ENCODE peak calls at places on chromosomes 2 and 18, in nine cellular contexts. One of them, this sample, is unnamed.

GRCh38 chr2:230866704-230867561 is 2.2 kb downstream of the ITM2C start:
- DNase-seq in stimulated activated naive B cell treated with anti-CD40 and anti-IgM and Interleukin-4, amounts not matched to agents 10 μg/mL and 1 μg/mL and 100 μg/mL, for 72 hours: no peak
- DNase-seq in cardiac fibroblast: peak
- DNase-seq in cardiac muscle cell: no peak
- DNase-seq in BJ: no peak
- DNase-seq in stimulated activated CD4-positive, alpha-beta T cell treated with anti-CD3 and anti-CD28 coated beads, Interleukin-4, amount 100 ng/mL, for 48 hours: no peak
- DNase-seq in GOT3: no peak
- DNase-seq in RCC 7860: peak
- DNase-seq in hippocampal formation: peak
- DNase-seq in this sample: no peak

GRCh38 chr2:10329880-10330699 is 27.4 kb downstream of the HPCAL1 start:
- DNase-seq in BJ: peak
- DNase-seq in GOT3: no peak
- DNase-seq in stimulated activated CD4-positive, alpha-beta T cell treated with anti-CD3 and anti-CD28 coated beads, Interleukin-4, amount 100 ng/mL, for 48 hours: no peak
- DNase-seq in stimulated activated naive B cell treated with anti-CD40 and anti-IgM and Interleukin-4, amounts not matched to agents 10 μg/mL and 1 μg/mL and 100 μg/mL, for 72 hours: no peak
- DNase-seq in hippocampal formation: no peak
- DNase-seq in RCC 7860: peak
- DNase-seq in cardiac muscle cell: no peak
- DNase-seq in cardiac fibroblast: peak
- DNase-seq in this sample: no peak

GRCh38 chr2:226971770-226972169 is 135.9 kb downstream of the RHBDD1 start:
- DNase-seq in RCC 7860: no peak
- DNase-seq in stimulated activated naive B cell treated with anti-CD40 and anti-IgM and Interleukin-4, amounts not matched to agents 10 μg/mL and 1 μg/mL and 100 μg/mL, for 72 hours: no peak
- DNase-seq in stimulated activated CD4-positive, alpha-beta T cell treated with anti-CD3 and anti-CD28 coated beads, Interleukin-4, amount 100 ng/mL, for 48 hours: no peak
- DNase-seq in cardiac muscle cell: no peak
- DNase-seq in hippocampal formation: no peak
- DNase-seq in BJ: no peak
- DNase-seq in GOT3: no peak
- DNase-seq in cardiac fibroblast: no peak
- DNase-seq in this sample: no peak

GRCh38 chr2:122929347-122929746 is 1095.7 kb upstream of the CNTNAP5 start:
- DNase-seq in BJ: no peak
- DNase-seq in cardiac muscle cell: no peak
- DNase-seq in RCC 7860: no peak
- DNase-seq in stimulated activated naive B cell treated with anti-CD40 and anti-IgM and Interleukin-4, amounts not matched to agents 10 μg/mL and 1 μg/mL and 100 μg/mL, for 72 hours: no peak
- DNase-seq in stimulated activated CD4-positive, alpha-beta T cell treated with anti-CD3 and anti-CD28 coated beads, Interleukin-4, amount 100 ng/mL, for 48 hours: no peak
- DNase-seq in hippocampal formation: no peak
- DNase-seq in cardiac fibroblast: no peak
- DNase-seq in GOT3: no peak
- DNase-seq in this sample: no peak

GRCh38 chr2:64273524-64274398 is 129.5 kb upstream of the PELI1 start:
- DNase-seq in stimulated activated naive B cell treated with anti-CD40 and anti-IgM and Interleukin-4, amounts not matched to agents 10 μg/mL and 1 μg/mL and 100 μg/mL, for 72 hours: no peak
- DNase-seq in BJ: peak
- DNase-seq in cardiac muscle cell: no peak
- DNase-seq in hippocampal formation: peak
- DNase-seq in stimulated activated CD4-positive, alpha-beta T cell treated with anti-CD3 and anti-CD28 coated beads, Interleukin-4, amount 100 ng/mL, for 48 hours: no peak
- DNase-seq in RCC 7860: peak
- DNase-seq in GOT3: peak
- DNase-seq in cardiac fibroblast: peak
- DNase-seq in this sample: peak

GRCh38 chr2:81984969-81985637 is 1680.6 kb upstream of the LRRTM1 start:
- DNase-seq in stimulated activated CD4-positive, alpha-beta T cell treated with anti-CD3 and anti-CD28 coated beads, Interleukin-4, amount 100 ng/mL, for 48 hours: no peak
- DNase-seq in cardiac muscle cell: no peak
- DNase-seq in hippocampal formation: no peak
- DNase-seq in GOT3: no peak
- DNase-seq in stimulated activated naive B cell treated with anti-CD40 and anti-IgM and Interleukin-4, amounts not matched to agents 10 μg/mL and 1 μg/mL and 100 μg/mL, for 72 hours: no peak
- DNase-seq in cardiac fibroblast: no peak
- DNase-seq in RCC 7860: no peak
- DNase-seq in BJ: no peak
- DNase-seq in this sample: no peak

GRCh38 chr18:21916594-21916993 is 176.0 kb downstream of the MIB1 start:
- DNase-seq in stimulated activated naive B cell treated with anti-CD40 and anti-IgM and Interleukin-4, amounts not matched to agents 10 μg/mL and 1 μg/mL and 100 μg/mL, for 72 hours: no peak
- DNase-seq in GOT3: no peak
- DNase-seq in BJ: no peak
- DNase-seq in stimulated activated CD4-positive, alpha-beta T cell treated with anti-CD3 and anti-CD28 coated beads, Interleukin-4, amount 100 ng/mL, for 48 hours: no peak
- DNase-seq in RCC 7860: no peak
- DNase-seq in cardiac fibroblast: no peak
- DNase-seq in cardiac muscle cell: no peak
- DNase-seq in hippocampal formation: no peak
- DNase-seq in this sample: no peak

GRCh38 chr2:47029737-47030524 is 114.3 kb upstream of the MCFD2 start:
- DNase-seq in cardiac muscle cell: no peak
- DNase-seq in cardiac fibroblast: no peak
- DNase-seq in stimulated activated naive B cell treated with anti-CD40 and anti-IgM and Interleukin-4, amounts not matched to agents 10 μg/mL and 1 μg/mL and 100 μg/mL, for 72 hours: no peak
- DNase-seq in GOT3: no peak
- DNase-seq in BJ: no peak
- DNase-seq in stimulated activated CD4-positive, alpha-beta T cell treated with anti-CD3 and anti-CD28 coated beads, Interleukin-4, amount 100 ng/mL, for 48 hours: no peak
- DNase-seq in hippocampal formation: no peak
- DNase-seq in RCC 7860: peak
- DNase-seq in this sample: no peak

GRCh38 chr2:160257015-160257741 is 57.1 kb upstream of the ITGB6 start:
- DNase-seq in cardiac fibroblast: no peak
- DNase-seq in cardiac muscle cell: no peak
- DNase-seq in BJ: no peak
- DNase-seq in GOT3: no peak
- DNase-seq in RCC 7860: peak
- DNase-seq in hippocampal formation: no peak
- DNase-seq in stimulated activated CD4-positive, alpha-beta T cell treated with anti-CD3 and anti-CD28 coated beads, Interleukin-4, amount 100 ng/mL, for 48 hours: no peak
- DNase-seq in stimulated activated naive B cell treated with anti-CD40 and anti-IgM and Interleukin-4, amounts not matched to agents 10 μg/mL and 1 μg/mL and 100 μg/mL, for 72 hours: no peak
- DNase-seq in this sample: no peak

GRCh38 chr2:230824406-230824978 is 40.2 kb upstream of the ITM2C start:
- DNase-seq in cardiac fibroblast: peak
- DNase-seq in RCC 7860: peak
- DNase-seq in stimulated activated CD4-positive, alpha-beta T cell treated with anti-CD3 and anti-CD28 coated beads, Interleukin-4, amount 100 ng/mL, for 48 hours: peak
- DNase-seq in cardiac muscle cell: peak
- DNase-seq in BJ: no peak
- DNase-seq in stimulated activated naive B cell treated with anti-CD40 and anti-IgM and Interleukin-4, amounts not matched to agents 10 μg/mL and 1 μg/mL and 100 μg/mL, for 72 hours: peak
- DNase-seq in hippocampal formation: peak
- DNase-seq in GOT3: peak
- DNase-seq in this sample: peak

GRCh38 chr2:102336502-102336945 is 19.1 kb upstream of the IL18R1 start:
- DNase-seq in BJ: no peak
- DNase-seq in cardiac fibroblast: peak
- DNase-seq in cardiac muscle cell: no peak
- DNase-seq in stimulated activated naive B cell treated with anti-CD40 and anti-IgM and Interleukin-4, amounts not matched to agents 10 μg/mL and 1 μg/mL and 100 μg/mL, for 72 hours: no peak
- DNase-seq in hippocampal formation: no peak
- DNase-seq in GOT3: no peak
- DNase-seq in stimulated activated CD4-positive, alpha-beta T cell treated with anti-CD3 and anti-CD28 coated beads, Interleukin-4, amount 100 ng/mL, for 48 hours: no peak
- DNase-seq in RCC 7860: no peak
- DNase-seq in this sample: peak

GRCh38 chr2:121911036-121911435 is 155.6 kb downstream of the TSN start:
- DNase-seq in BJ: no peak
- DNase-seq in cardiac fibroblast: no peak
- DNase-seq in stimulated activated naive B cell treated with anti-CD40 and anti-IgM and Interleukin-4, amounts not matched to agents 10 μg/mL and 1 μg/mL and 100 μg/mL, for 72 hours: no peak
- DNase-seq in GOT3: no peak
- DNase-seq in stimulated activated CD4-positive, alpha-beta T cell treated with anti-CD3 and anti-CD28 coated beads, Interleukin-4, amount 100 ng/mL, for 48 hours: no peak
- DNase-seq in cardiac muscle cell: no peak
- DNase-seq in RCC 7860: no peak
- DNase-seq in hippocampal formation: no peak
- DNase-seq in this sample: no peak

GRCh38 chr18:22185298-22185697 is 15.9 kb downstream of the GATA6 start:
- DNase-seq in hippocampal formation: no peak
- DNase-seq in RCC 7860: no peak
- DNase-seq in BJ: no peak
- DNase-seq in stimulated activated CD4-positive, alpha-beta T cell treated with anti-CD3 and anti-CD28 coated beads, Interleukin-4, amount 100 ng/mL, for 48 hours: no peak
- DNase-seq in cardiac fibroblast: peak
- DNase-seq in stimulated activated naive B cell treated with anti-CD40 and anti-IgM and Interleukin-4, amounts not matched to agents 10 μg/mL and 1 μg/mL and 100 μg/mL, for 72 hours: no peak
- DNase-seq in GOT3: no peak
- DNase-seq in cardiac muscle cell: no peak
- DNase-seq in this sample: no peak

GRCh38 chr2:126775300-126775985 is 119.5 kb downstream of the GYPC start:
- DNase-seq in hippocampal formation: no peak
- DNase-seq in BJ: no peak
- DNase-seq in RCC 7860: no peak
- DNase-seq in GOT3: no peak
- DNase-seq in stimulated activated CD4-positive, alpha-beta T cell treated with anti-CD3 and anti-CD28 coated beads, Interleukin-4, amount 100 ng/mL, for 48 hours: no peak
- DNase-seq in cardiac muscle cell: no peak
- DNase-seq in stimulated activated naive B cell treated with anti-CD40 and anti-IgM and Interleukin-4, amounts not matched to agents 10 μg/mL and 1 μg/mL and 100 μg/mL, for 72 hours: no peak
- DNase-seq in cardiac fibroblast: no peak
- DNase-seq in this sample: no peak

GRCh38 chr2:237128026-237128703 is 42.5 kb downstream of the COPS8 start:
- DNase-seq in GOT3: peak
- DNase-seq in cardiac muscle cell: no peak
- DNase-seq in stimulated activated CD4-positive, alpha-beta T cell treated with anti-CD3 and anti-CD28 coated beads, Interleukin-4, amount 100 ng/mL, for 48 hours: peak
- DNase-seq in stimulated activated naive B cell treated with anti-CD40 and anti-IgM and Interleukin-4, amounts not matched to agents 10 μg/mL and 1 μg/mL and 100 μg/mL, for 72 hours: no peak
- DNase-seq in cardiac fibroblast: peak
- DNase-seq in BJ: peak
- DNase-seq in RCC 7860: peak
- DNase-seq in hippocampal formation: no peak
- DNase-seq in this sample: peak